ENCODE peak calls at places on chromosomes 1 and 21, in six cellular contexts. X is Panc1; G is upper lobe of right lung; A is CD8-positive, alpha-beta T cell; S is hepatocyte; W is prostate gland. E is an unnamed sample. For H3K9me3 and H3K27me3, the result is how much of the 10 kb centered on the place peaks cover.

GRCh38 chr1:16155537-16156410 is at the start of gene EPHA2:
- DNase-seq in X (no peak), G (peak), A (no peak), S (peak), W (peak), E (peak)

GRCh38 chr1:157450106-157450505 is 102.2 kb downstream of the FCRL5 start:
- DNase-seq in X (no peak), G (no peak), A (no peak), S (no peak), W (no peak), E (no peak)

GRCh38 chr1:7617826-7618225 is 153.3 kb upstream of the VAMP3 start:
- DNase-seq in X (no peak), G (peak), A (no peak), S (no peak), W (no peak), E (no peak)

GRCh38 chr1:53892911-53893310 is 1.1 kb upstream of the DIO1 start:
- DNase-seq in X (no peak), G (peak), A (no peak), S (no peak), W (no peak), E (no peak)

GRCh38 chr1:66532798-66533783 is 862 bp upstream of the SGIP1 start:
- DNase-seq in X (no peak), G (peak), A (no peak), S (peak), W (no peak), E (no peak)

GRCh38 chr1:203186446-203187305 is at the start of gene CHI3L1:
- DNase-seq in X (no peak), G (peak), A (no peak), S (no peak), W (peak), E (no peak)

GRCh38 chr1:244436336-244437102 is 15.2 kb downstream of the ADSS2 start:
- DNase-seq in X (no peak), G (no peak), A (no peak), S (no peak), W (no peak), E (no peak)

GRCh38 chr1:201291917-201292316 is 8.6 kb downstream of the PKP1 start:
- DNase-seq in X (no peak), G (no peak), A (no peak), S (no peak), W (no peak), E (no peak)

GRCh38 chr1:51548986-51549619 is 30.0 kb upstream of the EPS15 start:
- DNase-seq in X (no peak), G (no peak), A (no peak), S (no peak), W (no peak), E (no peak)

GRCh38 chr1:25527226-25527846 is 16.1 kb upstream of the LDLRAP1 start:
- DNase-seq in X (no peak), G (no peak), A (no peak), S (no peak), W (no peak), E (no peak)

GRCh38 chr1:41713557-41714327 is 205.0 kb downstream of the HIVEP3 start:
- DNase-seq in X (no peak), G (peak), A (no peak), S (peak), W (no peak), E (no peak)

GRCh38 chr1:46810596-46810995 is 11.8 kb downstream of the CYP4B1 start:
- DNase-seq in X (no peak), G (no peak), A (no peak), S (no peak), W (no peak), E (no peak)

GRCh38 chr1:230117694-230118093 is 50.7 kb downstream of the GALNT2 start:
- DNase-seq in X (no peak), G (no peak), A (no peak), S (no peak), W (no peak), E (no peak)

GRCh38 chr1:234600418-234601216 is 9.4 kb downstream of the IRF2BP2 start:
- DNase-seq in X (no peak), G (no peak), A (peak), S (peak), W (no peak), E (peak)

GRCh38 chr1:79006564-79006963 is at the start of gene ADGRL4:
- DNase-seq in X (no peak), G (peak), A (no peak), S (peak), W (no peak), E (no peak)

GRCh38 chr1:88685239-88685604 is 1.1 kb downstream of the PKN2 start:
- DNase-seq in X (no peak), G (no peak), A (no peak), S (peak), W (no peak), E (no peak)

GRCh38 chr1:114320586-114320985 is 166.9 kb upstream of the SYT6 start:
- DNase-seq in X (no peak), G (no peak), A (no peak), S (no peak), W (no peak), E (no peak)

GRCh38 chr1:110102081-110102480 is 10.2 kb upstream of the UBL4B start:
- DNase-seq in X (no peak), G (no peak), A (no peak), S (no peak), W (no peak), E (no peak)

GRCh38 chr21:42864812-42865211 is 14.5 kb downstream of the WDR4 start:
- DNase-seq in X (no peak), G (no peak), A (no peak), S (no peak), W (no peak), E (no peak)

GRCh38 chr1:107964397-107965111 is 426 bp downstream of the VAV3 start:
- DNase-seq in X (no peak), G (peak), A (peak), S (peak), W (peak), E (no peak)

GRCh38 chr1:227542153-227543120 is 20.9 kb upstream of the ZNF678 start:
- DNase-seq in X (no peak), G (peak), A (peak), S (peak), W (peak), E (no peak)

GRCh38 chr1:248839168-248839555 is 1.1 kb downstream of the ZNF672 start:
- DNase-seq in X (no peak), G (no peak), A (no peak), S (no peak), W (no peak), E (no peak)

GRCh38 chr1:6239950-6240768 is 3.8 kb upstream of the HES3 start:
- DNase-seq in X (no peak), G (no peak), A (no peak), S (peak), W (no peak), E (peak)

GRCh38 chr1:3614755-3615742 is 3.7 kb upstream of the MEGF6 start:
- DNase-seq in X (peak), G (no peak), A (no peak), S (peak), W (no peak), E (no peak)

GRCh38 chr1:157113631-157114030 is 14.0 kb upstream of the ETV3L start:
- DNase-seq in X (no peak), G (peak), A (no peak), S (no peak), W (no peak), E (no peak)

GRCh38 chr1:246483204-246483933 is 23.7 kb downstream of the SMYD3 start:
- DNase-seq in X (no peak), G (no peak), A (no peak), S (no peak), W (no peak), E (no peak)

GRCh38 chr1:200992382-200993101 is 31.0 kb downstream of the KIF21B start:
- DNase-seq in X (no peak), G (no peak), A (no peak), S (no peak), W (no peak), E (peak)

GRCh38 chr1:59601811-59602210 is 212.9 kb upstream of the HOOK1 start:
- DNase-seq in X (no peak), G (no peak), A (no peak), S (no peak), W (no peak), E (no peak)

GRCh38 chr1:227951624-227952373 is 4.1 kb upstream of the WNT9A start:
- DNase-seq in X (no peak), G (peak), A (no peak), S (no peak), W (no peak), E (no peak)

GRCh38 chr1:218284377-218284916 is 646 bp upstream of the RRP15 start:
- DNase-seq in X (no peak), G (no peak), A (no peak), S (no peak), W (no peak), E (no peak)

GRCh38 chr1:230220478-230220877 is 153.4 kb downstream of the GALNT2 start:
- DNase-seq in X (no peak), G (no peak), A (no peak), S (no peak), W (no peak), E (no peak)

GRCh38 chr1:106232128-106232527 is 824.3 kb upstream of the PRMT6 start:
- DNase-seq in X (no peak), G (no peak), A (no peak), S (no peak), W (no peak), E (no peak)

GRCh38 chr21:35738342-35738961 is 321.9 kb downstream of the SETD4 start:
- DNase-seq in X (no peak), G (no peak), A (no peak), S (peak), W (peak), E (no peak)

GRCh38 chr1:18294437-18295176 is 186.1 kb upstream of the KLHDC7A start:
- DNase-seq in X (no peak), G (no peak), A (no peak), S (no peak), W (no peak), E (peak)

DNA sequence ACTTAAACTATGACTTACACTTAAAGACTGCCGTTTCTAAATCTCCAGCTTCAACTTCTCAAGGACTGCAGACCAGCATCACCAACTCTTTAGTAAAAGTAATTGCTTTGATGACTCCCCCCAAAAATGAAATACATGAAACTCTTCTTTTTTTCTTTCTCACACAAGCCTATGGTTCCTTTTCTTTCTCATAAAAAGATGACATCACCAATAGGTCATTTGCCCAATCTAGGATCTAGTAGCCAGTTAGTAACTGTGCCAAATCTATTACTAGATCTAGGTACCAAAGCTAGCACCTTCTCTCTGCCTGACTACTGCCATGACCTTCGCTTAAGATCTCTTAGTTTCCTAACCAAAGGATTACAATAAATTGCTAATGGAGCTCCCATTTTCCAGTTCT is 1266.0 kb upstream of the ADGRL4 start:
- DNase-seq in X (no peak), G (no peak), A (no peak), S (no peak), W (no peak), E (no peak)
- H3K9me3 ChIP-seq in X (under half), G (under half), A (under half), S (under half), W (under half), E (under half)

GRCh38 chr21:15929536-15929935 is 199.8 kb downstream of the USP25 start:
- DNase-seq in X (no peak), G (no peak), A (no peak), S (no peak), W (no peak), E (no peak)
- H3K4me3 ChIP-seq in X (no peak), G (no peak), A (no peak), S (no peak), W (no peak), E (no peak)

GRCh38 chr1:150765229-150765976 is at the start of gene CTSS:
- DNase-seq in X (no peak), G (no peak), A (no peak), S (no peak), W (no peak), E (no peak)
- H3K27me3 ChIP-seq in X (under half), G (under half), A (under half), S (under half), W (under half), E (under half)

GRCh38 chr1:226467443-226467842 is 59.5 kb upstream of the PARP1 start:
- DNase-seq in X (no peak), G (no peak), A (no peak), S (no peak), W (no peak), E (no peak)

GRCh38 chr1:226466301-226466700 is 58.4 kb upstream of the PARP1 start:
- DNase-seq in X (no peak), G (no peak), A (no peak), S (no peak), W (no peak), E (no peak)

DNA sequence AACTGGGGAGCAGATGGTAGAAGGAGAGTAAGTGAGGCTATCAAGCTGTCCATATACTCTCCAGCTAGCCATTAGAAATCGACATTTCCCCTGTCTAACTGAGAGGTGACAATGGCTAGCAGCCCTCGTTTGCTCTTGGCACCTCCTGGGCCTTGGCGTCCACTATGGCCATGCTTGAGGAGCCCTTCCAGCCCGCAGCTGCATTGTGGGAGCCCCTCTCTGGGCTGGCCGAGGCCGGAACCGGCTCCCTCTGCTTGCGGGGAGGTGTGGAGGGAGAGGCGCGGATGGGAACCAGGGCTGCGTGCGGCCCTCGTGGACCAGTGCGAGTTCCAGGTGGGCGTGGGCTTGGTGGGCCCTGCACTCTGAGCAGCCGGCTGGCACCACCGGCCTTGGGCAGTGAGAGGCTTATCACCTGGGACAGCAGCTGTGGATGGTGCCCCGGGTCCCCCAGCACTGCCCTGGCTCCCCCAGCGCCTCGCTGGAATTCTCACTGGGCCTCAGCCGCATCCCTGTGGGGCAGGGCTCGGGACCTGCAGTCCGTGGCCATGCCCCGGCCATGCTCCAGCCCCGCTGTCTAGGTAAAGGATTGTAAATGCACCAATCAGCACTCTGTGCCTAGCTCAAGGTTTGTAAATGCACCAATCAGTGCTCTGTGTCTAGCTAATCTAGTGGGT is 56.2 kb upstream of the PARP1 start:
- DNase-seq in X (no peak), G (no peak), A (no peak), S (no peak), W (no peak), E (no peak)
- H3K9me3 ChIP-seq in X (under half), G (under half), A (under half), S (under half), W (under half), E (under half)

GRCh38 chr1:37997256-37998088 is 7.7 kb upstream of the SF3A3 start:
- DNase-seq in X (no peak), G (no peak), A (no peak), S (no peak), W (no peak), E (no peak)

GRCh38 chr1:38000233-38000528 is 5.1 kb downstream of the FHL3 start:
- DNase-seq in X (no peak), G (no peak), A (no peak), S (no peak), W (no peak), E (no peak)

GRCh38 chr1:37999434-38000232 is 5.7 kb downstream of the FHL3 start:
- DNase-seq in X (no peak), G (no peak), A (no peak), S (peak), W (no peak), E (no peak)

GRCh38 chr1:37998913-37999433 is 6.3 kb downstream of the FHL3 start:
- DNase-seq in X (no peak), G (no peak), A (no peak), S (no peak), W (no peak), E (no peak)

DNA sequence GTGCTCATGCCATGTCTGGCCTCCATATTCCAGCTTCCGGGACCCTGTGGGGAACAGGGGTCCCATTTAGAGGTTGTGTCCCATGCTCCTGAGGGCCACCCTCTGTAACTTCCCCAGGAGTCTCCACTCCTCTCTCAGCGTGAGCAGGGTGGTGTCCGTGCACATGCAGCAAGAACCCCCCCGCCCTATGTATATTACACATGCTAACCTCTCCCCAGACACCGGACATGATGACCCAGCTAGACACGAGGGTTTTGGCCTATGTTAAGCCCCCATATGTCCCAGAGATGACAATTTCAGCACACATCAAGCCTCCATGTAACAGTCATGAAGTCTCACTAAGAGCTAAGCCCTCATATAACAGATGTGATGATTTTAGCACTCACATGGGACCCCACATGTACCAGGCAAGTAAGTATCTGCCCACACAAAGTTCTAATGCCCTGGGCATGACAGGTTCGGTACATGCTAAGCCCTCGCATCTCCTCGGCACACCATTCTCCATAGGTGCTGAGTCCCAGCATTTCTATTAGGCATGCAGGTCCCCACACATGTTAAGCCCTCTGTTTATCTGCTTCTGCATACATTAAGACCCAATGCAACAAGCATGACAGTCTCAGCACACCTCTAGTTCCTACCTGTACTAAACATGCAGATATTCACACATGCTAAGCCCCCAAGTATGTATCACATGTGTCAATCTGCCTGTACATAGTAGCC is 7.1 kb downstream of the FHL3 start:
- DNase-seq in X (no peak), G (no peak), A (no peak), S (no peak), W (no peak), E (no peak)
- H3K4me3 ChIP-seq in X (no peak), G (no peak), A (no peak), S (no peak), W (no peak), E (no peak)

DNA sequence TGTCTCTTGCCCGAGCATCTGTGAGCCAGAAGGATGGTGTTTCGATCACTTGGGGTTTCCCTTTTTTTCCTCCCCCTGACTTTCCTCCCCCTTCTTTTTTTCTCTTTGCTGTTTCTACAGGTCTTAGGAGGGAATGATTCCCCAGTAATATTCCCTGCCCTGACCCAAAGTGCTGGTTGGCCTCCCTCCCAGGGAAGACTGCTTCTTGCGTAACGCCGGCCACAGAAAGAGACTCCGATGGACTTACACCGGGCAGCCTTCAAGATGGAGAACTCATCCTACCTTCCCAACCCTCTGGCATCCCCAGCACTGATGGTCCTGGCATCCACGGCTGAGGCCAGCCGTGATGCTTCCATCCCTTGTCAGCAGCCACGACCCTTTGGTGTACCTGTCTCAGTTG is 6.8 kb downstream of the RNF220 start:
- DNase-seq in X (no peak), G (no peak), A (no peak), S (no peak), W (no peak), E (no peak)
- H3K27me3 ChIP-seq in X (under half), G (half or more), A (under half), S (half or more), W (under half), E (under half)

GRCh38 chr1:90994461-90994860 is 27.4 kb downstream of the ZNF644 start:
- DNase-seq in X (no peak), G (no peak), A (no peak), S (no peak), W (no peak), E (no peak)

GRCh38 chr1:90993245-90993644 is 28.6 kb downstream of the ZNF644 start:
- DNase-seq in X (no peak), G (no peak), A (no peak), S (no peak), W (no peak), E (no peak)

GRCh38 chr1:90996742-90997413 is 25.0 kb downstream of the ZNF644 start:
- DNase-seq in X (no peak), G (no peak), A (no peak), S (no peak), W (no peak), E (no peak)

GRCh38 chr1:90990779-90991178 is 31.1 kb downstream of the ZNF644 start:
- DNase-seq in X (no peak), G (no peak), A (no peak), S (no peak), W (no peak), E (no peak)

GRCh38 chr1:90995495-90995894 is 26.3 kb downstream of the ZNF644 start:
- DNase-seq in X (no peak), G (no peak), A (no peak), S (no peak), W (no peak), E (no peak)
- H3K9me3 ChIP-seq in X (under half), G (under half), A (under half), S (under half), W (under half), E (under half)

DNA sequence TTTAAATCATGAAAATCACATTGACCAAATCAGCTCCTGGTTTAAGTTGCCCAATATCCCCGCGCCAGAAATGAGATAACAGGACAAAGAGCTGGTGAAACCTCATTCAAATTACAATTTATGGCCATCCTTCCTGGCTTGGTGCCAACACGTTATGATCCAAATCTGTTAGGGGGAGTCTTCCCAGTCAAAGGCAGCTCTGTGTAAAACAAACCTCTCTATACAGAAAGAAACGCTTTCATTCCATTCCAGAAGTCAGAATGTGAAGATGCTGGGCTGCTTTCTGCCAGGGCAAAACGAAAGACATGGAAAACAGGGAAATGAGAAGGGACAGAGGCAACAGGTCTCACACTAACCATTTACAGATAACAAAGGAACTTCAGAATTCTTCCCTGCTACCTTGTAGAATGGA is 53.5 kb upstream of the TIAM1 start:
- DNase-seq in X (no peak), G (no peak), A (no peak), S (peak), W (no peak), E (no peak)
- H3K4me3 ChIP-seq in X (no peak), G (no peak), A (peak), S (no peak), W (no peak), E (no peak)

GRCh38 chr1:118986839-118987430 is 1.2 kb downstream of the TBX15 start:
- DNase-seq in X (no peak), G (no peak), A (no peak), S (no peak), W (no peak), E (no peak)
- H3K27me3 ChIP-seq in X (under half), G (half or more), A (under half), S (half or more), W (half or more), E (under half)